ENCODE peak calls at places on chromosomes 16 and 17, in nine cellular contexts. T, V, G, K, U, L, D, H and S are unnamed samples.

GRCh38 chr16:19542138-19542821 is 13.2 kb upstream of the VPS35L start:
- DNase-seq in L (no peak), H (no peak), G (no peak), D (no peak), T (no peak), K (no peak), V (peak; percentile 47), U (no peak), S (no peak)

GRCh38 chr17:41494524-41494923 is 4.8 kb upstream of the KRT36 start:
- DNase-seq in H (no peak), T (no peak), U (no peak), D (no peak), K (no peak), L (no peak), G (no peak), V (no peak), S (no peak)

GRCh38 chr17:42639484-42640474 is 19.3 kb upstream of the TUBG2 start:
- DNase-seq in L (no peak), D (no peak), T (no peak), K (no peak), U (no peak), G (no peak), V (no peak), H (no peak), S (no peak)

GRCh38 chr16:58048494-58048893 is 22.9 kb downstream of the MMP15 start:
- DNase-seq in H (no peak), G (no peak), D (no peak), U (no peak), V (no peak), L (no peak), K (no peak), T (no peak), S (no peak)

GRCh38 chr16:24130494-24131085 is 125.5 kb upstream of the CACNG3 start:
- DNase-seq in K (no peak), G (no peak), L (no peak), U (no peak), V (no peak), D (no peak), T (no peak), H (no peak), S (no peak)

GRCh38 chr16:4801962-4802658 is at the start of gene ROGDI:
- DNase-seq in D (peak; percentile 49), K (peak; percentile 90), L (peak; percentile 96), H (peak; percentile 83), V (peak; percentile 96), U (peak; percentile 88), T (peak; percentile 26), G (peak; percentile 75), S (peak; percentile 86)

GRCh38 chr16:68776821-68777485 is 39.9 kb downstream of the CDH1 start:
- DNase-seq in D (no peak), U (no peak), T (no peak), K (no peak), G (no peak), H (no peak), V (no peak), L (no peak), S (no peak)

GRCh38 chr16:66751992-66752322 is 548 bp upstream of the DYNC1LI2 start:
- DNase-seq in K (no peak), U (no peak), G (no peak), V (no peak), H (no peak), D (no peak), L (no peak), T (no peak), S (no peak)

GRCh38 chr17:51645056-51645455 is 384.7 kb downstream of the UTP18 start:
- DNase-seq in K (no peak), U (no peak), G (no peak), T (no peak), D (no peak), V (no peak), L (no peak), H (no peak), S (no peak)

GRCh38 chr17:81419886-81420768 is 24.9 kb downstream of the BAHCC1 start:
- DNase-seq in L (peak; percentile 58), D (no peak), T (no peak), K (no peak), H (peak; percentile 76), G (no peak), U (no peak), V (no peak), S (no peak)

GRCh38 chr17:30225919-30226553 is 9.5 kb downstream of the SLC6A4 start:
- DNase-seq in K (no peak), H (no peak), G (no peak), D (no peak), T (no peak), L (no peak), U (no peak), V (no peak), S (no peak)

GRCh38 chr17:63066158-63066808 is 100.2 kb downstream of the TANC2 start:
- DNase-seq in K (no peak), T (no peak), G (no peak), L (no peak), V (no peak), H (no peak), U (no peak), D (no peak), S (no peak)

GRCh38 chr16:75258807-75259141 is 7.3 kb upstream of the BCAR1 start:
- DNase-seq in T (peak; percentile 1), U (no peak), G (no peak), V (no peak), K (no peak), H (no peak), D (no peak), L (no peak), S (no peak)

GRCh38 chr16:75254359-75254837 is 3.0 kb upstream of the BCAR1 start:
- DNase-seq in L (no peak), H (no peak), D (no peak), V (peak; percentile 76), T (no peak), K (no peak), U (peak; percentile 52), G (peak; percentile 18), S (no peak)

GRCh38 chr16:75256871-75257343 is 5.5 kb upstream of the BCAR1 start:
- DNase-seq in U (no peak), G (peak; percentile 41), V (no peak), L (peak; percentile 32), D (no peak), T (peak; percentile 7), H (peak; percentile 55), K (no peak), S (no peak)

GRCh38 chr16:75257886-75258806 is 6.7 kb upstream of the BCAR1 start:
- DNase-seq in D (no peak), T (no peak), K (no peak), V (no peak), G (no peak), U (no peak), L (no peak), H (no peak), S (no peak)

DNA sequence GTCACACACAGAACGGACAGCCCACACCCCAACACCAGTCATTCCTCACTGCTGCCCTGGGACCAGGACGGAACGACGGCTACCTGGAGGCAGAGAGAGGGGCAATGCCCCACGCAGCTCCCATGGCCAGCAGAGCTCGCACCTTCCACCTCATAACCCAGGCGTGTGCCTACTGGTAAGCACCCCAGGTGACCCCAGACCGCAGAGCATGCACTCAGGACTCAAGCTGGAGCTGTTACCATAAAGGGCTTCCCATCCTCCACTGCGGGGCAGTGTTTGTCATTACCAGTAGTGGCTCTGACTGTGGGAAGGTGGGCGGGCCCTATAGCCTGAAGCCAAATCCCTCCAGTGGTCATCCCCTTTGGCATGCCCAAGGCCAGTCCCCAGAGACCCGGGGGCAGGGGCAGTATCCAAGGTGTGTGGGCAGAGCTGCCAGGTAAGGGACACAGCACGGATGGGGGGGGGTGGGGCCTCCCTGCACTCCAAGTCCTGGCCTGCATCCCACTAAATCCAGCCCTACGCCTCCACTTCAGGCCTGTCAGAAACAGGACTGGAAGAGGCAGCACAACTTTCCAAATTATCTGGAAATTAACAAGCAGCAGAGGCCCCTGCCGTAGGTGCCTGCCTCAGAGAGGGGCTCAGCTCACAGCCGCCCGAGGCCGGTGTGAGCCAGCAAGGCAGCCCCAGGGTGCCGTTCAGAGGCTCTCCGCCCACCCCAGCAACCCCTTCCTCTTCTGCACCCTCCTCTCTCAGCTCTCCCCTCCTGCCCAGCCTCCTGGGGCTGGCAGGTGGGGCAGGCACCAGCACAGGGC is 4.8 kb upstream of the BCAR1 start:
- DNase-seq in G (peak; percentile 36), U (no peak), L (peak; percentile 28), D (no peak), V (no peak), K (no peak), H (peak; percentile 46), T (no peak), S (no peak)
- H3K27ac ChIP-seq in G (peak overlapping the region; percentile 68), U (peak overlapping the region; percentile 36), L (peak overlapping the region; percentile 68), D (peak overlapping the region; percentile 56), V (no peak overlapping the region), K (peak overlapping the region; percentile 71), H (peak overlapping the region; percentile 4), T (peak overlapping the region; percentile 96), S (peak overlapping the region; percentile 90)

GRCh38 chr17:16443390-16444257 is 28.3 kb downstream of the TRPV2 start:
- DNase-seq in H (no peak), U (no peak), V (no peak), D (no peak), T (no peak), K (no peak), L (no peak), G (no peak), S (no peak)

GRCh38 chr17:16446338-16446983 is 31.1 kb downstream of the TRPV2 start:
- DNase-seq in H (no peak), L (no peak), V (no peak), T (no peak), U (no peak), D (no peak), G (no peak), K (no peak), S (no peak)

GRCh38 chr17:16442141-16442540 is 26.8 kb downstream of the TRPV2 start:
- DNase-seq in H (no peak), G (no peak), L (no peak), U (no peak), V (no peak), D (no peak), K (no peak), T (no peak), S (no peak)

GRCh38 chr17:16442594-16443389 is 27.4 kb downstream of the TRPV2 start:
- DNase-seq in D (no peak), G (no peak), V (no peak), H (no peak), T (no peak), K (no peak), L (no peak), U (no peak), S (no peak)

GRCh38 chr17:16444258-16444886 is 29.0 kb downstream of the TRPV2 start:
- DNase-seq in L (peak; percentile 34), D (no peak), G (no peak), V (no peak), H (no peak), U (no peak), T (no peak), K (no peak), S (no peak)
- TF ChIP-seq CTCF in L (no peak), D (no peak), G (no peak), V (no peak), H (no peak), U (no peak), T (no peak), K (no peak), S (no peak)

GRCh38 chr16:69838417-69838990 is 76.4 kb downstream of the WWP2 start:
- DNase-seq in H (no peak), L (no peak), U (no peak), T (no peak), K (no peak), V (peak; percentile 44), D (no peak), G (peak; percentile 52), S (no peak)
- H3K27ac ChIP-seq in H (no peak overlapping the region), L (peak overlapping the region; percentile 74), U (peak overlapping the region; percentile 84), T (peak overlapping the region; percentile 85), K (no peak overlapping the region), V (peak overlapping the region; percentile 85), D (peak overlapping the region; percentile 56), G (peak overlapping the region; percentile 77), S (peak overlapping the region; percentile 16)

GRCh38 chr17:60600490-60601431 is 768 bp downstream of the PPM1D start:
- DNase-seq in G (peak; percentile 41), V (peak; percentile 93), T (peak; percentile 25), K (peak; percentile 65), H (peak; percentile 72), U (peak; percentile 75), L (peak; percentile 80), D (peak; percentile 11), S (peak; percentile 88)
- TF ChIP-seq CTCF in G (peak; percentile 85), V (peak; percentile 68), T (peak; percentile 63), K (peak; percentile 66), H (peak; percentile 75), U (peak; percentile 67), L (no peak), D (peak; percentile 85), S (peak; percentile 70)